ENCODE peak calls at places on chromosomes 12 and 14, in four cellular contexts. Y, T, S and E are unnamed samples.

GRCh38 chr12:64796205-64796845 is 28.1 kb upstream of the TBC1D30 start:
- DNase-seq in Y (peak; percentile 54), S (peak; percentile 47), T (no peak), E (no peak)

GRCh38 chr12:102740157-102741032 is 176.6 kb downstream of the PAH start:
- DNase-seq in Y (no peak), T (no peak), S (no peak), E (no peak)

GRCh38 chr12:51937941-51938340 is 13.6 kb upstream of the ACVR1B start:
- DNase-seq in Y (no peak), T (no peak), S (no peak), E (no peak)

GRCh38 chr12:52691076-52691764 is 11.0 kb upstream of the KRT1 start:
- DNase-seq in S (peak; percentile 26), Y (peak; percentile 66), T (no peak), E (no peak)

GRCh38 chr12:72974954-72975555 is 702.9 kb downstream of the TRHDE start:
- DNase-seq in Y (no peak), S (no peak), T (no peak), E (no peak)

GRCh38 chr12:42409471-42409870 is 83.5 kb downstream of the PPHLN1 start:
- DNase-seq in Y (no peak), S (no peak), T (no peak), E (no peak)

GRCh38 chr14:23425169-23425568 is 10.3 kb downstream of the MYH7 start:
- DNase-seq in T (no peak), Y (no peak), S (no peak), E (no peak)

GRCh38 chr14:87131879-87132278 is 861.1 kb downstream of the GALC start:
- DNase-seq in S (no peak), Y (no peak), T (no peak), E (no peak)

GRCh38 chr14:23522643-23523198 is 28.8 kb downstream of the ZFHX2 start:
- DNase-seq in T (no peak), S (no peak), Y (no peak), E (no peak)

GRCh38 chr12:70366581-70367267 is 634 bp downstream of the KCNMB4 start:
- DNase-seq in S (peak; percentile 24), Y (peak; percentile 67), T (peak; percentile 14), E (peak; percentile 67)

GRCh38 chr14:40870252-40870651 is 736.4 kb upstream of the LRFN5 start:
- DNase-seq in Y (no peak), T (no peak), S (no peak), E (no peak)

GRCh38 chr14:57991353-57991752 is 125.5 kb upstream of the SLC35F4 start:
- DNase-seq in Y (no peak), T (no peak), S (no peak), E (no peak)

GRCh38 chr12:39780527-39781446 is 161.2 kb upstream of the ABCD2 start:
- DNase-seq in Y (no peak), T (no peak), S (no peak), E (no peak)

GRCh38 chr12:105954891-105955607 is 183.7 kb downstream of the NUAK1 start:
- DNase-seq in Y (no peak), S (no peak), T (no peak), E (no peak)

GRCh38 chr14:76662580-76662979 is 98.7 kb upstream of the VASH1 start:
- DNase-seq in T (no peak), Y (no peak), S (no peak), E (no peak)

GRCh38 chr12:31749024-31749704 is 20.3 kb upstream of the AMN1 start:
- DNase-seq in Y (no peak), S (peak; percentile 22), T (no peak), E (peak; percentile 67)

GRCh38 chr14:103503296-103503695 is 19.3 kb downstream of the CKB start:
- DNase-seq in Y (peak; percentile 4), T (no peak), S (no peak), E (no peak)

GRCh38 chr12:122870867-122871664 is 24.9 kb downstream of the VPS37B start:
- DNase-seq in Y (peak; percentile 37), S (no peak), T (no peak), E (no peak)

GRCh38 chr14:87522575-87522974 is 470.4 kb downstream of the GALC start:
- DNase-seq in T (no peak), Y (no peak), S (no peak), E (peak; percentile 53)

GRCh38 chr14:101588286-101588975 is 27.1 kb downstream of the DIO3 start:
- DNase-seq in S (no peak), T (no peak), Y (no peak), E (no peak)

GRCh38 chr12:21823581-21823980 is 49.1 kb upstream of the KCNJ8 start:
- DNase-seq in T (no peak), Y (no peak), S (no peak), E (peak; percentile 43)

GRCh38 chr12:52912711-52913423 is 8.0 kb upstream of the KRT8 start:
- DNase-seq in T (no peak), Y (no peak), S (no peak), E (no peak)

GRCh38 chr14:69879175-69880047 is at the start of gene SMOC1:
- DNase-seq in S (no peak), T (peak; percentile 34), Y (no peak), E (peak; percentile 88)

GRCh38 chr12:28051516-28052456 is 79.3 kb upstream of the PTHLH start:
- DNase-seq in S (no peak), T (no peak), Y (no peak), E (no peak)